ENCODE peak calls at places on chromosomes 6 and 20, in eight cellular contexts. L is choroid plexus epithelial cell, E is endothelial cell, V is A549, J is cardiac fibroblast, X is MM.1S, I is breast epithelium, D is kidney epithelial cell. N is an unnamed sample.

GRCh38 chr6:154595997-154596396 is 85.5 kb upstream of the CNKSR3 start:
- DNase-seq in J (no peak), L (no peak), E (no peak), X (no peak), D (no peak), V (no peak), I (no peak), N (no peak)

GRCh38 chr20:62141397-62142251 is 1.6 kb downstream of the PSMA7 start:
- DNase-seq in D (no peak), J (peak), I (no peak), L (peak), E (no peak), X (peak), V (peak), N (no peak)

GRCh38 chr6:73688351-73688750 is 7.7 kb upstream of the CD109 start:
- DNase-seq in V (no peak), I (no peak), E (no peak), J (no peak), X (no peak), D (no peak), L (no peak), N (no peak)

GRCh38 chr6:85449818-85450577 is at the start of gene NT5E:
- DNase-seq in I (no peak), X (peak), J (peak), L (peak), D (no peak), V (peak), E (peak), N (no peak)

GRCh38 chr6:25649611-25650010 is 2.4 kb upstream of the SCGN start:
- DNase-seq in E (no peak), I (no peak), X (no peak), V (no peak), L (no peak), D (no peak), J (no peak), N (no peak)

GRCh38 chr20:52160049-52160448 is 31.5 kb downstream of the ZFP64 start:
- DNase-seq in V (no peak), X (no peak), D (no peak), L (no peak), E (no peak), I (no peak), J (no peak), N (no peak)

GRCh38 chr6:51514396-51515051 is 572.9 kb downstream of the PKHD1 start:
- DNase-seq in L (peak), X (no peak), J (no peak), V (no peak), D (peak), E (no peak), I (peak), N (no peak)

GRCh38 chr6:170212051-170212756 is 78.7 kb downstream of the DLL1 start:
- DNase-seq in X (no peak), E (peak), J (no peak), D (no peak), L (no peak), V (no peak), I (peak), N (no peak)

GRCh38 chr6:108588586-108588985 is 27.9 kb downstream of the FOXO3 start:
- DNase-seq in X (peak), E (no peak), I (no peak), J (peak), D (no peak), L (peak), V (no peak), N (no peak)

GRCh38 chr20:21767739-21768223 is 62.3 kb downstream of the PAX1 start:
- DNase-seq in L (no peak), X (peak), V (peak), I (no peak), J (no peak), D (no peak), E (peak), N (no peak)

GRCh38 chr6:137043710-137044365 is 927 bp downstream of the IL20RA start:
- DNase-seq in X (peak), J (peak), L (peak), E (peak), V (peak), D (no peak), I (no peak), N (no peak)

GRCh38 chr6:105851181-105851580 is 235.0 kb upstream of the PRDM1 start:
- DNase-seq in L (peak), X (no peak), D (no peak), I (no peak), V (no peak), E (no peak), J (no peak), N (peak)

GRCh38 chr20:21510414-21510971 is 3.4 kb downstream of the NKX2-2 start:
- DNase-seq in L (no peak), E (no peak), V (no peak), I (no peak), J (no peak), X (no peak), D (no peak), N (no peak)

GRCh38 chr20:38863024-38863851 is 57.7 kb downstream of the PPP1R16B start:
- DNase-seq in E (no peak), L (no peak), X (no peak), V (no peak), I (no peak), D (no peak), J (no peak), N (no peak)

GRCh38 chr20:24746351-24746685 is 202.8 kb upstream of the CST7 start:
- DNase-seq in E (no peak), V (peak), X (no peak), J (no peak), I (peak), L (no peak), D (peak), N (no peak)

GRCh38 chr20:15656124-15656523 is 917.1 kb downstream of the KIF16B start:
- DNase-seq in V (no peak), X (no peak), D (no peak), J (no peak), E (no peak), I (no peak), L (peak), N (no peak)

GRCh38 chr20:57397693-57398108 is 6.5 kb downstream of the RBM38 start:
- DNase-seq in I (no peak), E (no peak), D (no peak), J (no peak), L (no peak), V (no peak), X (no peak), N (no peak)

GRCh38 chr6:143183735-143184134 is 123.0 kb downstream of the AIG1 start:
- DNase-seq in V (no peak), D (no peak), X (no peak), E (no peak), J (no peak), L (no peak), I (no peak), N (no peak)

GRCh38 chr6:28807682-28808280 is 116.0 kb downstream of the TRIM27 start:
- DNase-seq in V (peak), X (no peak), E (peak), I (no peak), L (peak), J (peak), D (no peak), N (no peak)

GRCh38 chr6:30530013-30530412 is 26.3 kb downstream of the GNL1 start:
- DNase-seq in J (no peak), L (no peak), E (no peak), V (no peak), D (no peak), I (no peak), X (no peak), N (no peak)

GRCh38 chr6:18503588-18504231 is 116.6 kb downstream of the RNF144B start:
- DNase-seq in L (peak), X (peak), I (peak), D (no peak), E (peak), J (peak), V (peak), N (peak)

GRCh38 chr6:72769459-72770125 is 147.7 kb downstream of the KCNQ5 start:
- DNase-seq in E (no peak), L (no peak), X (peak), D (no peak), I (no peak), J (no peak), V (no peak), N (no peak)

GRCh38 chr6:52285174-52286068 is 879 bp upstream of the MCM3 start:
- DNase-seq in I (no peak), L (no peak), X (peak), D (no peak), J (peak), V (no peak), E (no peak), N (peak)

GRCh38 chr6:43029120-43029519 is 7.7 kb downstream of the RRP36 start:
- DNase-seq in I (no peak), D (no peak), L (no peak), X (no peak), V (no peak), J (no peak), E (no peak), N (no peak)

GRCh38 chr20:41702647-41703046 is 84.5 kb upstream of the CHD6 start:
- DNase-seq in X (no peak), J (no peak), I (no peak), D (no peak), L (no peak), E (no peak), V (no peak), N (no peak)

GRCh38 chr6:66145867-66146266 is 438.8 kb upstream of the EYS start:
- DNase-seq in D (no peak), X (no peak), L (no peak), J (no peak), I (no peak), V (no peak), E (no peak), N (no peak)

GRCh38 chr6:65955034-65955433 is 248.0 kb upstream of the EYS start:
- DNase-seq in J (no peak), V (no peak), X (peak), L (no peak), E (no peak), D (no peak), I (no peak), N (no peak)

GRCh38 chr20:32538526-32538918 is 46.6 kb downstream of the NOL4L start:
- DNase-seq in E (no peak), V (no peak), X (no peak), L (peak), I (no peak), J (no peak), D (no peak), N (no peak)

GRCh38 chr6:91383207-91383606 is 796.3 kb upstream of the MAP3K7 start:
- DNase-seq in L (no peak), V (no peak), X (no peak), I (no peak), J (no peak), D (no peak), E (no peak), N (no peak)

GRCh38 chr6:91386204-91386603 is 799.3 kb upstream of the MAP3K7 start:
- DNase-seq in D (no peak), E (no peak), J (no peak), I (no peak), L (no peak), X (no peak), V (no peak), N (no peak)

DNA sequence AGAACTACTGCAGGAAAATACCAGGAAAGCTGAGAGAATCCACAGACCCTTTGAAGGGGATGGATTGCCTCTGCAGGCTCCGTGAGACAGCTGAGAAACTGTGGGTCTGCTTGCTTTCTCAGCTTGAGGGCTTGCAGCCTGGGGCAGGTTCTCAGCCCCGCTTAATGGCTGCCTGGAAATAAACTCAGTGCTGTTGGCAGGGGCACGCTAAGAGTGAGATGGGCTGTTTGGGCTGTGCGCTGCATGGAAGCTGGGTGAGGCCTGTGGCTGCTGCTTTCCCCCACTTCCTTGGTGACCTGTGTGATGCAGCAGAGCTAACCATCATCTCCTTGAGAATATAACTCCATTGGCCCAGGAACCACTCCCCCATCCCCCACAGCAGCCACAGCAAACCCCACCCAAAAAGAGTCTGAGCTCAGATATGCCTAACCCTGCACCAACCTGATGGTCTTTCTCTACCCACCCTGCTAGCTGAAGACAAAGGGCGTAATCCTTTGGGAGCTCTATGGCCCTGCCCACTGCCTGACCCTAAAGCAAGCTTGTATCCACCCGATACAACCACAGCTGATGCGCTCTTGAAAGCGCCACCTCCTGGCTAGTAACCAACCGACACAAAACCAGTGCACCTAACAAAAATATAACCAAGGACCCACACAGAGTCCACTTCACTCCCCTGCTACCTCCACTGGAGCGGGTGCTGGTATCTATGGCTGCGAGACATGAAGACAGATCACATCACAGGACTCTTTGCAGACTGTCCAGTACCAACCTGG is 800.6 kb upstream of the MAP3K7 start:
- DNase-seq in X (no peak), E (peak), V (no peak), J (no peak), D (no peak), L (no peak), I (no peak), N (no peak)
- TF ChIP-seq CTCF in X (no peak), E (peak), V (no peak), J (no peak), D (no peak), L (no peak), I (no peak), N (no peak)

GRCh38 chr20:23061713-23062561 is 12.5 kb upstream of the THBD start:
- DNase-seq in D (no peak), V (peak), L (peak), J (peak), X (no peak), I (no peak), E (no peak), N (no peak)
- TF ChIP-seq CTCF in D (peak), V (peak), L (peak), J (peak), X (no peak), I (no peak), E (no peak), N (peak)

DNA sequence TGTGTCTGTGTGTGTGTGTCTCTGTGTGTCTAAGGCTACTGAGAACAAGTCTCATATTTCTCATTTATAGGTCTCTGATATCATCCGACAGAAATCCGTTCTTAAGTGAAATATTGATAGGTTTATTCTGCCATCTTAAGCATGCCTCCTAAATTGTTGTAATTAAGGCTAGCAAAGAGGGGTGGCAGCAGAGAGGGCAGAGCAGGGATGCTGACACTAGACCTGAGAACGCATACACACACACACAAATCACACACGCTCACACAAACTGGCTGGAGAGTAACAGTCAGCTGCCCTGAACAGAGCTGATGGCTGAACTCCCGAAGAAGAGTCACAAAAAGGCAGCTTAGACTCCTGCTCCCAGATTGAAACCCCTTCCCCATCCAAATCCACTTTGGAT is 85.0 kb upstream of the LRFN2 start:
- DNase-seq in I (no peak), L (no peak), E (no peak), D (no peak), V (no peak), X (no peak), J (no peak), N (no peak)
- TF ChIP-seq CTCF in I (no peak), L (no peak), E (no peak), D (no peak), V (no peak), X (no peak), J (no peak), N (no peak)

GRCh38 chr6:157595768-157596167 is 214.8 kb downstream of the ZDHHC14 start:
- DNase-seq in D (no peak), I (no peak), X (no peak), E (no peak), J (no peak), V (no peak), L (no peak), N (no peak)

GRCh38 chr6:157596461-157596860 is 215.5 kb downstream of the ZDHHC14 start:
- DNase-seq in L (no peak), J (no peak), V (no peak), E (no peak), I (no peak), X (no peak), D (no peak), N (no peak)

GRCh38 chr6:157596886-157597285 is 215.9 kb downstream of the ZDHHC14 start:
- DNase-seq in I (no peak), E (no peak), X (no peak), D (no peak), L (peak), V (no peak), J (no peak), N (no peak)

GRCh38 chr6:157599191-157599590 is 218.2 kb downstream of the ZDHHC14 start:
- DNase-seq in V (no peak), X (no peak), L (no peak), D (no peak), I (no peak), J (no peak), E (no peak), N (no peak)

DNA sequence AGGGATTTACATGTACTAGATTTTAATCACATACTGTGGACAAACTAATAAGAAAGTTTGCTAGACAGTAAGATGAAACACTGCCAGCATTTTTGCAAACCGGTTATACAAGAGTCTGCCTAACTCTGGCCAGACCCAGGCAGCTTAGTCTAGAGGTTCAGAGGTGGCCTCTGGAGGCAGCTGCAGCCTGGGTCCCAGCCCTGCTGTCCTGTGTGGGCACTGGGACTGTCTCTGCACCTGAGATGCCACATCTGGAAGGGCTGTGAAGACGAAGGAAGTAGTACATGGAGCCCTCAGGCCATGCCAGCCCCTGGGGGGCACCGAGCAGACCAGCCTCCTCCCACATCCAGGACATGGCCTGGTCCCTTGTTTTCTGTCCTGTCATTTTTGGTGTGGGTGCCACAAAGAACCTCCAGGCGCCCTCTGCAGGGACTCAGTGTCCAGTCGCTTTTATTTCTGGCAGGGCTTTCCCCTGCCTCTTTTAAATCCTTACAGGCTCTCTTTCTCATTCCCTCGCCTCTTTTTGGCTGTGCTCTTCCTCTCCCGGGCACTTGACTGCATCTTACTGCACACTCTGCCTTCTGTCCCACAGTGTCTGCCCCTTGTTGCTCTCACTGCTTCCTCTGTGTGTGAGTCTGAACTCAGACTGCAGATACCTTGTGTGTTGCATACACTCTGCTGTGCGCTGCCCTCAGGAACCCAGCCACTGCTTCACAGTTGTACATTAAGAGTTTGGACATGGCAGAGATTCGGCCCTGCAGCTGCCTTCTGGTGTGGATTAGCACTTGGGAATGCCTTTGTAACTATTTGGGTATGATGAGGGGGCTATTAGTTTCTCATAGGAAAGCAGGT is 216.7 kb downstream of the ZDHHC14 start:
- DNase-seq in E (peak), J (peak), L (peak), D (no peak), I (peak), V (peak), X (peak), N (no peak)
- TF ChIP-seq CTCF in E (peak), J (peak), L (peak), D (peak), I (no peak), V (peak), X (peak), N (peak)

DNA sequence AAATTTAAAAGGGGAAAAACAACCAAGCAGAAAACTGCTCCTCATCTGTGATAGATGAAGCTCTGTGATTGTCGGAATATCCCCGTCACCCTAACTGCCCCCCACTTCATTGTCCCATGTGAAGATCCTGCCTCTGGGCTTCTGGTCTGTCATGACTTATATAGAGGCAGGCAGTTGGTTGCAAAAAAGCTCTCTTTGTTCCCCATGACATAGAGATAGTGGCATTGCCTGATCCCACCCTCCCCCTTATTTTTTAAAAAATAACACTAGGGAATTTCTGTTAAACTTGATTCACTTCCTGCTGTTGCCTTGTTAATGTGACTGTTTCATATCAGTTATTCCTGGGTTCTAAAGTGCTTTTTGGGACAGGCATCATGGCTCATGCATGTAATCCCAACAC is 203.1 kb downstream of the JARID2 start:
- DNase-seq in E (no peak), V (no peak), L (no peak), J (peak), X (no peak), D (no peak), I (no peak), N (no peak)
- TF ChIP-seq CTCF in E (no peak), V (no peak), L (no peak), J (no peak), X (no peak), D (no peak), I (no peak), N (no peak)

GRCh38 chr6:38671885-38672467 is 31.0 kb downstream of the GLO1 start:
- DNase-seq in J (peak), I (no peak), E (peak), D (peak), L (peak), V (peak), X (peak), N (peak)
- TF ChIP-seq CTCF in J (peak), I (peak), E (peak), D (peak), L (peak), V (peak), X (peak), N (peak)

GRCh38 chr6:146526192-146526591 is 17.4 kb upstream of the RAB32 start:
- DNase-seq in E (no peak), L (peak), X (no peak), D (no peak), I (no peak), J (peak), V (peak), N (no peak)
- TF ChIP-seq CTCF in E (no peak), L (peak), X (no peak), D (peak), I (no peak), J (peak), V (peak), N (peak)

DNA sequence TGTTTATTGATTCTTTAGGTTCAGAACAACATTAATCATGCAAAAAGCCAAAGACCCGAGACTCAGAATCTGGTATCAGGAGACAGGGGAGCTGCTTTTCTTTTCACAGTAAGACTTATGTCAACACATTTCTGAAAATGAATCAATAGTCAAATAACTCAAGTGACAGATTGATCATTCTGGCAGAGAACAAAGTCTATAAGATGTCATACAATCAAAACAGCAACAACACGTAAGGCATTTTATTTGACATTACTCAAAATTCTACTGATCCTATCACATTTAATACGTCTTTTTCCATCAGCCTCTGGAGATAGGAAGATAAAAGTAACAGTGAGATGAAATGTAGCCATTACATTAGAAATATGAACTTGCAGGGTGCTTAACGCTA is 93.4 kb upstream of the EEF1E1 start:
- DNase-seq in D (no peak), X (no peak), J (no peak), V (no peak), I (no peak), E (no peak), L (no peak), N (no peak)
- TF ChIP-seq CTCF in D (no peak), X (no peak), J (no peak), V (no peak), I (no peak), E (peak), L (no peak), N (no peak)